ENCODE peak calls at places on chromosomes 1 and 21, in five cellular contexts. One of them, this sample, is unnamed.

GRCh38 chr1:160925652-160926241 is 28.9 kb downstream of the ITLN2 start:
- DNase-seq in AG10803: no peak
- DNase-seq in pancreas: no peak
- DNase-seq in ascending aorta: no peak
- DNase-seq in lung: no peak
- DNase-seq in this sample: no peak

GRCh38 chr1:87134061-87134460 is 194.6 kb upstream of the LMO4 start:
- DNase-seq in ascending aorta: no peak
- DNase-seq in pancreas: no peak
- DNase-seq in lung: no peak
- DNase-seq in AG10803: no peak
- DNase-seq in this sample: no peak

GRCh38 chr1:96979287-96979686 is 257.7 kb downstream of the PTBP2 start:
- DNase-seq in pancreas: no peak
- DNase-seq in lung: no peak
- DNase-seq in AG10803: peak
- DNase-seq in ascending aorta: no peak
- DNase-seq in this sample: no peak

GRCh38 chr1:152252157-152252556 is 28.2 kb upstream of the HRNR start:
- DNase-seq in lung: no peak
- DNase-seq in AG10803: peak
- DNase-seq in pancreas: no peak
- DNase-seq in ascending aorta: no peak
- DNase-seq in this sample: no peak

GRCh38 chr1:222852326-222852725 is 37.5 kb downstream of the DISP1 start:
- DNase-seq in AG10803: no peak
- DNase-seq in pancreas: no peak
- DNase-seq in ascending aorta: no peak
- DNase-seq in lung: no peak
- DNase-seq in this sample: no peak

GRCh38 chr1:178417858-178418257 is 78.9 kb downstream of the CLEC20A start:
- DNase-seq in ascending aorta: no peak
- DNase-seq in lung: no peak
- DNase-seq in AG10803: peak
- DNase-seq in pancreas: no peak
- DNase-seq in this sample: no peak

GRCh38 chr1:222926566-222926965 is 111.7 kb downstream of the DISP1 start:
- DNase-seq in AG10803: peak
- DNase-seq in lung: no peak
- DNase-seq in ascending aorta: no peak
- DNase-seq in pancreas: no peak
- DNase-seq in this sample: no peak

GRCh38 chr1:21261551-21262281 is 28.5 kb downstream of the ECE1 start:
- DNase-seq in AG10803: peak
- DNase-seq in pancreas: peak
- DNase-seq in lung: peak
- DNase-seq in ascending aorta: peak
- DNase-seq in this sample: no peak

GRCh38 chr1:167416506-167416905 is 101.8 kb downstream of the CD247 start:
- DNase-seq in ascending aorta: no peak
- DNase-seq in pancreas: no peak
- DNase-seq in AG10803: no peak
- DNase-seq in lung: peak
- DNase-seq in this sample: no peak

GRCh38 chr1:76640723-76641122 is 226.6 kb upstream of the ST6GALNAC5 start:
- DNase-seq in ascending aorta: no peak
- DNase-seq in lung: no peak
- DNase-seq in pancreas: no peak
- DNase-seq in AG10803: no peak
- DNase-seq in this sample: no peak

GRCh38 chr1:191495040-191495439 is 663.2 kb upstream of the RGS18 start:
- DNase-seq in pancreas: no peak
- DNase-seq in AG10803: no peak
- DNase-seq in lung: no peak
- DNase-seq in ascending aorta: no peak
- DNase-seq in this sample: no peak

GRCh38 chr1:66624412-66625060 is 90.6 kb downstream of the SGIP1 start:
- DNase-seq in lung: no peak
- DNase-seq in ascending aorta: no peak
- DNase-seq in AG10803: peak
- DNase-seq in pancreas: no peak
- DNase-seq in this sample: no peak

GRCh38 chr1:18597159-18598042 is 33.2 kb upstream of the PAX7 start:
- DNase-seq in lung: peak
- DNase-seq in ascending aorta: peak
- DNase-seq in pancreas: peak
- DNase-seq in AG10803: peak
- DNase-seq in this sample: no peak

GRCh38 chr1:64171797-64172281 is 31.6 kb upstream of the UBE2U start:
- DNase-seq in pancreas: no peak
- DNase-seq in ascending aorta: no peak
- DNase-seq in AG10803: peak
- DNase-seq in lung: no peak
- DNase-seq in this sample: no peak

GRCh38 chr1:172742599-172743500 is 83.9 kb downstream of the FASLG start:
- DNase-seq in lung: no peak
- DNase-seq in AG10803: peak
- DNase-seq in ascending aorta: no peak
- DNase-seq in pancreas: no peak
- DNase-seq in this sample: no peak

GRCh38 chr1:74610961-74611360 is 62.6 kb downstream of the ERICH3 start:
- DNase-seq in lung: no peak
- DNase-seq in AG10803: no peak
- DNase-seq in pancreas: no peak
- DNase-seq in ascending aorta: no peak
- DNase-seq in this sample: no peak

GRCh38 chr1:234132799-234133198 is 228.3 kb downstream of the SLC35F3 start:
- DNase-seq in ascending aorta: no peak
- DNase-seq in pancreas: no peak
- DNase-seq in lung: no peak
- DNase-seq in AG10803: no peak
- DNase-seq in this sample: no peak

GRCh38 chr1:43363283-43363934 is 4.4 kb downstream of the ELOVL1 start:
- DNase-seq in ascending aorta: no peak
- DNase-seq in lung: no peak
- DNase-seq in pancreas: no peak
- DNase-seq in AG10803: no peak
- DNase-seq in this sample: no peak

GRCh38 chr1:21212126-21212525 is 35.4 kb upstream of the EIF4G3 start:
- DNase-seq in lung: no peak
- DNase-seq in pancreas: no peak
- DNase-seq in AG10803: peak
- DNase-seq in ascending aorta: no peak
- DNase-seq in this sample: no peak

GRCh38 chr21:34367320-34367935 is 3.6 kb downstream of the KCNE2 start:
- DNase-seq in lung: no peak
- DNase-seq in ascending aorta: peak
- DNase-seq in pancreas: no peak
- DNase-seq in AG10803: peak
- DNase-seq in this sample: no peak

GRCh38 chr1:163875927-163876320 is 554.2 kb downstream of the NUF2 start:
- DNase-seq in ascending aorta: no peak
- DNase-seq in pancreas: no peak
- DNase-seq in lung: no peak
- DNase-seq in AG10803: peak
- DNase-seq in this sample: no peak

GRCh38 chr1:101235696-101236545 is 898 bp upstream of the S1PR1 start:
- DNase-seq in AG10803: peak
- DNase-seq in pancreas: peak
- DNase-seq in lung: peak
- DNase-seq in ascending aorta: peak
- DNase-seq in this sample: no peak

GRCh38 chr1:59635057-59635456 is 179.7 kb upstream of the HOOK1 start:
- DNase-seq in lung: no peak
- DNase-seq in AG10803: no peak
- DNase-seq in ascending aorta: no peak
- DNase-seq in pancreas: no peak
- DNase-seq in this sample: no peak

GRCh38 chr21:42047821-42048613 is 23.1 kb upstream of the UMODL1 start:
- DNase-seq in lung: no peak
- DNase-seq in pancreas: peak
- DNase-seq in ascending aorta: peak
- DNase-seq in AG10803: peak
- DNase-seq in this sample: no peak

GRCh38 chr1:204299828-204300365 is 59.8 kb downstream of the PLEKHA6 start:
- DNase-seq in ascending aorta: no peak
- DNase-seq in lung: no peak
- DNase-seq in pancreas: no peak
- DNase-seq in AG10803: no peak
- DNase-seq in this sample: no peak

GRCh38 chr1:244053831-244054230 is 2.7 kb downstream of the ZBTB18 start:
- DNase-seq in ascending aorta: no peak
- DNase-seq in AG10803: no peak
- DNase-seq in pancreas: no peak
- DNase-seq in lung: no peak
- DNase-seq in this sample: no peak

GRCh38 chr1:205360166-205360565 is 3.4 kb upstream of the KLHDC8A start:
- DNase-seq in lung: no peak
- DNase-seq in AG10803: no peak
- DNase-seq in pancreas: no peak
- DNase-seq in ascending aorta: no peak
- DNase-seq in this sample: no peak

GRCh38 chr1:18836654-18837053 is 22.8 kb downstream of the TAS1R2 start:
- DNase-seq in pancreas: no peak
- DNase-seq in lung: no peak
- DNase-seq in ascending aorta: no peak
- DNase-seq in AG10803: no peak
- DNase-seq in this sample: no peak

GRCh38 chr1:160070243-160071163 is 543 bp upstream of the KCNJ10 start:
- DNase-seq in lung: peak
- DNase-seq in ascending aorta: peak
- DNase-seq in pancreas: peak
- DNase-seq in AG10803: peak
- DNase-seq in this sample: peak

GRCh38 chr1:117174851-117175250 is 35.9 kb downstream of the VTCN1 start:
- DNase-seq in pancreas: no peak
- DNase-seq in ascending aorta: no peak
- DNase-seq in AG10803: no peak
- DNase-seq in lung: no peak
- DNase-seq in this sample: no peak

DNA sequence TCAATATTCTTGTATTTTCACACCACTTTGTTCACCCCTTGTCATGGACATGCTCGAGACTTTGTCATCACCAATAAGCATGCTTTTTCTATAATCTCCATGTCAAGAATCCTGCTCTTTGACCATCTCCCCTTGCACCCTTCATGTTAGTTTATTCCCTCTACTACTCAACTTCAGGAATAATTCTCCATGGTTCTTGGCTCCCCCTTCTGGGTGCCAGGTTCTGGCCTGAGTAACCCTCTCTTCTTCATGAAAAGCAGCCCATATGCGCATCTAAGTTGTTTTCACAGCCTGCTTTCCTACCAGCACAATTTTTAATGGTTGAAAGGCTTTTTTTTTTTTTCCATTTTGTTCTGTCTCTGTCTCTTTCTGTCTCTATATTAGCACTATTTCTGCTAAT is 160.7 kb downstream of the LEPR start:
- DNase-seq in lung: no peak
- DNase-seq in AG10803: peak
- DNase-seq in pancreas: no peak
- DNase-seq in ascending aorta: no peak
- DNase-seq in this sample: no peak
- TF ChIP-seq CTCF in lung: no peak
- TF ChIP-seq CTCF in AG10803: peak
- TF ChIP-seq CTCF in pancreas: no peak
- TF ChIP-seq CTCF in ascending aorta: no peak
- TF ChIP-seq CTCF in this sample: no peak

GRCh38 chr21:45319461-45320211 is 31.9 kb upstream of the POFUT2 start:
- DNase-seq in lung: no peak
- DNase-seq in pancreas: no peak
- DNase-seq in ascending aorta: peak
- DNase-seq in AG10803: peak
- DNase-seq in this sample: no peak
- TF ChIP-seq CTCF in lung: no peak
- TF ChIP-seq CTCF in pancreas: no peak
- TF ChIP-seq CTCF in ascending aorta: peak
- TF ChIP-seq CTCF in AG10803: no peak
- TF ChIP-seq CTCF in this sample: no peak

GRCh38 chr1:174932587-174932986 is 67.2 kb upstream of the CACYBP start:
- DNase-seq in AG10803: no peak
- DNase-seq in lung: no peak
- DNase-seq in pancreas: no peak
- DNase-seq in ascending aorta: no peak
- DNase-seq in this sample: no peak
- TF ChIP-seq CTCF in AG10803: no peak
- TF ChIP-seq CTCF in lung: no peak
- TF ChIP-seq CTCF in pancreas: no peak
- TF ChIP-seq CTCF in ascending aorta: no peak
- TF ChIP-seq CTCF in this sample: no peak

GRCh38 chr21:26844258-26845065 is 747 bp downstream of the ADAMTS1 start:
- DNase-seq in pancreas: peak
- DNase-seq in lung: no peak
- DNase-seq in ascending aorta: peak
- DNase-seq in AG10803: peak
- DNase-seq in this sample: no peak

GRCh38 chr21:26845066-26845749 is at the start of gene ADAMTS1:
- DNase-seq in ascending aorta: peak
- DNase-seq in AG10803: peak
- DNase-seq in pancreas: peak
- DNase-seq in lung: peak
- DNase-seq in this sample: peak

GRCh38 chr21:26847951-26848350 is 2.7 kb upstream of the ADAMTS1 start:
- DNase-seq in ascending aorta: no peak
- DNase-seq in lung: no peak
- DNase-seq in pancreas: no peak
- DNase-seq in AG10803: no peak
- DNase-seq in this sample: no peak

GRCh38 chr21:26845750-26846035 is 484 bp upstream of the ADAMTS1 start:
- DNase-seq in lung: no peak
- DNase-seq in ascending aorta: no peak
- DNase-seq in AG10803: peak
- DNase-seq in pancreas: no peak
- DNase-seq in this sample: peak

DNA sequence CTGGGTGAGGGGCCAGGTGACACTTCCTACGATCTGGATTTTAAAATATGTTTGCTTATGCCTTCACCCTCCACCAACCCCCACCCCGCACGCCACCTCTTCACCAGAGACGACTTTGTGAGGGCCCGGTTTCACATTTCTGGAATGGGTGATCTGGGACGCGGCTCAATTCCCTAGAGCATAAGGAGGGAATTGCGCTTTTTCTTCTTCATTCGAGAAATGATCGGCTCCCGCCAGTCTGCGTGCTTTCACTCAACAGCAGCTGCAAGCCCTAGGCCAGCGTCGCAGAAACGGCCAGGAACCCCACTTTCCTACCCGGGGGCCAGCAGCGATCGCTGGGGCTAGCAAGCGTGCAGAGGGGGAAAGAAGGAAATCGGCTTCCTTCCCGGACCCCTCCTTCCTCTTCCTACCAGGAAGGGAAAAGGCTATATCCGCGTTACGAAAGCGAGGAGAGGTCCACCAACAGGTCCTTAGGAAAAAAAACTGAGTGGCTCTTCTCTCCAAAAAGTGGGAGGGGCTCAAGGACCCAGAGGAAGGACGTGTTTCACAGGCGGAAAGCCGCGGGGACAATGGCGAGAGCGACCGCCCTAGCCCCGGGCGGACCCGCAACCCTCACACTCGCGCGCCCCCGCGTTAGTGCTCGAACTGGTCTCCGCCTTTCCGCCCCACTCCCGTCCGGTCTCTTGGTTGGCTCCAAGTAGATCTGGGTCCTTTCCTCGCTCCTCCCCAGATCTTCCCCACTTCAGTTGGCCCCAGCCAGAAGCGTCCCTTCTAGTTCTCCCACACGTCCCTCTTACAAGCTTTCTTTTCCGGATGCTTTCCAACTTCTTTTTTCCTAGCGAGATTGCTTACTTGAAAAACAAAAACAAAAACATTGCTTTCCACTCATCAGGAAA is 1.1 kb upstream of the ADAMTS1 start:
- DNase-seq in pancreas: peak
- DNase-seq in lung: peak
- DNase-seq in AG10803: peak
- DNase-seq in ascending aorta: peak
- DNase-seq in this sample: no peak
- TF ChIP-seq CTCF in pancreas: peak
- TF ChIP-seq CTCF in lung: no peak
- TF ChIP-seq CTCF in AG10803: peak
- TF ChIP-seq CTCF in ascending aorta: peak
- TF ChIP-seq CTCF in this sample: no peak